ENCODE peak calls at places on chromosomes 6 and 20, in four cellular contexts. G, H, L and O are unnamed samples.

GRCh38 chr20:63054695-63055240 is 48.0 kb upstream of the BHLHE23 start:
- DNase-seq in L (no peak), H (no peak), G (no peak), O (no peak)

GRCh38 chr6:163955131-163955530 is 540.6 kb downstream of the QKI start:
- DNase-seq in G (no peak), H (no peak), L (no peak), O (no peak)

GRCh38 chr6:168418631-168419250 is 22.2 kb upstream of the SMOC2 start:
- DNase-seq in H (no peak), G (no peak), L (no peak), O (no peak)

GRCh38 chr20:10771435-10772140 is 97.8 kb upstream of the JAG1 start:
- DNase-seq in L (no peak), G (no peak), H (no peak), O (no peak)

GRCh38 chr6:135819665-135820064 is 31.8 kb upstream of the PDE7B start:
- DNase-seq in G (no peak), L (no peak), H (no peak), O (no peak)

GRCh38 chr6:169858935-169859351 is 107.5 kb downstream of the ERMARD start:
- DNase-seq in L (no peak), G (peak), H (no peak), O (no peak)

GRCh38 chr6:144219056-144219685 is 66.0 kb upstream of the UTRN start:
- DNase-seq in G (peak), H (no peak), L (no peak), O (no peak)

GRCh38 chr20:62804632-62805364 is at the start of gene OGFR:
- DNase-seq in L (peak), H (peak), G (peak), O (no peak)

GRCh38 chr6:144008501-144009245 is 614 bp upstream of the PLAGL1 start:
- DNase-seq in G (no peak), L (no peak), H (no peak), O (no peak)

GRCh38 chr20:36018208-36018988 is 50.0 kb downstream of the CNBD2 start:
- DNase-seq in L (no peak), H (no peak), G (no peak), O (no peak)

GRCh38 chr6:146968041-146968760 is 236.0 kb upstream of the STXBP5 start:
- DNase-seq in G (peak), L (no peak), H (no peak), O (no peak)

GRCh38 chr6:135936606-135937005 is 85.1 kb downstream of the PDE7B start:
- DNase-seq in H (no peak), L (no peak), G (peak), O (no peak)

GRCh38 chr6:53986721-53987526 is 124.3 kb upstream of the MLIP start:
- DNase-seq in H (no peak), L (no peak), G (peak), O (no peak)

GRCh38 chr6:151379933-151380847 is 11.2 kb downstream of the ZBTB2 start:
- DNase-seq in L (no peak), H (peak), G (no peak), O (no peak)

GRCh38 chr20:48219306-48219705 is 434.0 kb upstream of the SULF2 start:
- DNase-seq in L (no peak), G (no peak), H (no peak), O (no peak)

GRCh38 chr20:58891686-58892125 is 39.2 kb downstream of the GNAS start:
- DNase-seq in H (peak), L (no peak), G (peak), O (no peak)

DNA sequence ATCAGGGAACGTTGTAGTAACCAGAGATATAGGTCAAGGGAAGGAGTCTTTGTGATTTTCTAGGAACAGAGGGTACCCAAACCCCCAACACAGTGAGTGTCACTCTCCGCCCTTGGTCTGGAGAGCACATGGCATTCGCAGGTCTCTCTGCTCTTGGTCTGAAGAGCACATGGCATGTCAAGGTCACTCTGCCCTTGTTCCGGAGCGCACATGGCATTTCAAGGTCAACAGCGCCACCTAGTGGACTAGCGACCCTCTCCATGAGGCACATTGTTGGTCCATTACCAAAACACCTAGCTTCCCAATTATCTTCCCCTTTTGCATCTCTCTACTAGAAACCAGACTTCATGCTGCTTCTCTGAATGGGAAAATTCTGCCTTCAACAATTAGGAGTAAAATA is 260.0 kb downstream of the C6orf118 start:
- DNase-seq in G (no peak), L (no peak), H (peak), O (no peak)
- TF ChIP-seq CTCF in G (peak), L (no peak), H (peak), O (peak)

GRCh38 chr6:160417550-160417949 is 69.4 kb downstream of the SLC22A3 start:
- DNase-seq in L (no peak), H (no peak), G (no peak), O (no peak)
- TF ChIP-seq CTCF in L (no peak), H (no peak), G (no peak), O (no peak)

GRCh38 chr6:161429921-161430490 is 156.1 kb upstream of the AGPAT4 start:
- DNase-seq in L (no peak), H (no peak), G (no peak), O (no peak)
- TF ChIP-seq CTCF in L (no peak), H (no peak), G (peak), O (no peak)

GRCh38 chr6:35774116-35774794 is 2.1 kb upstream of the CLPSL2 start:
- DNase-seq in L (no peak), H (no peak), G (no peak), O (no peak)

GRCh38 chr6:35777356-35778102 is 1.1 kb downstream of the CLPSL2 start:
- DNase-seq in G (no peak), H (no peak), L (no peak), O (no peak)

GRCh38 chr6:35775031-35775430 is 1.4 kb upstream of the CLPSL2 start:
- DNase-seq in L (no peak), G (no peak), H (no peak), O (no peak)

GRCh38 chr6:35778437-35778836 is 2.0 kb downstream of the CLPSL2 start:
- DNase-seq in G (no peak), H (no peak), L (no peak), O (no peak)

DNA sequence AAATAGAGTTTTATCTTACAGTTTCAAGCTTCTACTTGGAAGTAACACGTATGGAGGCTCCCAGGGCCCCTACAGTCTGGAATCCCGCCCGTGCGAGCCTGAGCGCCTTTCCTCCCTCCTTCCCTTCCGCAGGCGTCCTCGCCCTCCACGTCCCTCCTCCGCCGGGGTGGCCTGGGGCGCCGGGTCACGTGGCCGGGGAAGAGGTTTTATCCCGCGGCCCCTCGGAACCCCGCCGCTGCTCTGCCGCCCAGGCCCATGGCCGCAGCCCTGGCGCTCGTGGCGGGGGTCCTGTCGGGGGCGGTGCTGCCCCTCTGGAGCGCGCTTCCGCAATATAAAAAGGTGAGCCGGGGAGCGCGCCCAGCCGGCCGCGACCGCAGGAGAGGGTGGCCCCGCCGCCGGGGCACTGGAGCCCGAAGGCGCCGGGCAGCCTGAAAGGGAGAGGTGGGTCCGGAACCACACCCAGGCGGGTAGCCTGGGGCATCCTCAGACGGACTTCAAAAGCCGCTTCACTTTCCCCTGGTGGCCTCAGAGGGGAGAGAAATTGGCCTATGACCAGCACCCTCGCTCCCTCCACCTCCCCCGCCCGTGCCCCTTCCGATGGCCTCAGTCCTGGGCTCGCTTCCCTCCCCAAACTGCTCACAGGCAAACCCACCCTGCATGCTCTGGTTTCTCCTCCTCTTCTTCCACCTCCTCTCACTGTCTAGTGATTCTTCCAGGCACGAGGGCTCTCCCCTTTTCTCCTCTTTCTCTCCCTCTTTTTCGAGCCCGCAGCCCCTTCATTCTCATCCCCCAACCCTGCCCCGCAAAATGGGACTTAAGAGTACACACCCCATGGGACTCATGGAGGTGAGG is at the start of gene CLPSL2:
- DNase-seq in H (peak), L (no peak), G (no peak), O (no peak)
- TF ChIP-seq CTCF in H (no peak), L (no peak), G (no peak), O (peak)

DNA sequence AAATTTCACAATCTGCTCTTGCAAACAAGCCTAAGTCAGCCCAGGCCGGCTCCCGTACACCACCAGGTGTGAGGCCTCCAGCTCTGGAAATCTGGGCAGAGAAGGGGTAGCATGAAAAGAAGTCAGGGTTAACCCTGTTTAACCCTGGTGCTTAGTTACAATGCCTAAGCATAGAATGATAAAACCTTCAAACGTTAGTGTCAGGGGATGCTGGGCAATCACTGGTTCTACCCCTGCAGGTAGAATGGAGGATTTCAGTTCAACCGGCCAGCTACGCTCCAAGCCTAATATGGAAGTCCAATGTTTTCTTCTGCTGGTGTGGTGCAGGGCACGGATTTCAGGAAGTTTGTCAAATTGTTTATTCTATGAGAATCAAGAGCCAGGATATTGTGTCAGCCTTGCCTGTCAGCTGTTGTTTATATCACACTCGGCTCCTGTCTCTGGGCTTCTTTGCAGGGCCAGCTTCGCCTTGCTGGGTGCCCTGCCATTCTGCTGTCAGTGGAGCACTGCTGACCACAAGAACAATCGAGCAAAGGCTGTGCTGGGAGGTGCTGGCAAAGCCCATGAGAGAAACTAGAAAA is 20.2 kb upstream of the CD93 start:
- DNase-seq in G (no peak), L (no peak), H (no peak), O (no peak)
- TF ChIP-seq CTCF in G (no peak), L (no peak), H (no peak), O (peak)

GRCh38 chr6:5078121-5078695 is 6.9 kb upstream of the PPP1R3G start:
- DNase-seq in G (no peak), L (no peak), H (no peak), O (no peak)
- TF ChIP-seq CTCF in G (no peak), L (no peak), H (no peak), O (no peak)

GRCh38 chr6:31712296-31712695 is 2.9 kb upstream of the LY6G6D start:
- DNase-seq in L (no peak), H (no peak), G (no peak), O (no peak)
- TF ChIP-seq CTCF in L (no peak), H (no peak), G (peak), O (no peak)

DNA sequence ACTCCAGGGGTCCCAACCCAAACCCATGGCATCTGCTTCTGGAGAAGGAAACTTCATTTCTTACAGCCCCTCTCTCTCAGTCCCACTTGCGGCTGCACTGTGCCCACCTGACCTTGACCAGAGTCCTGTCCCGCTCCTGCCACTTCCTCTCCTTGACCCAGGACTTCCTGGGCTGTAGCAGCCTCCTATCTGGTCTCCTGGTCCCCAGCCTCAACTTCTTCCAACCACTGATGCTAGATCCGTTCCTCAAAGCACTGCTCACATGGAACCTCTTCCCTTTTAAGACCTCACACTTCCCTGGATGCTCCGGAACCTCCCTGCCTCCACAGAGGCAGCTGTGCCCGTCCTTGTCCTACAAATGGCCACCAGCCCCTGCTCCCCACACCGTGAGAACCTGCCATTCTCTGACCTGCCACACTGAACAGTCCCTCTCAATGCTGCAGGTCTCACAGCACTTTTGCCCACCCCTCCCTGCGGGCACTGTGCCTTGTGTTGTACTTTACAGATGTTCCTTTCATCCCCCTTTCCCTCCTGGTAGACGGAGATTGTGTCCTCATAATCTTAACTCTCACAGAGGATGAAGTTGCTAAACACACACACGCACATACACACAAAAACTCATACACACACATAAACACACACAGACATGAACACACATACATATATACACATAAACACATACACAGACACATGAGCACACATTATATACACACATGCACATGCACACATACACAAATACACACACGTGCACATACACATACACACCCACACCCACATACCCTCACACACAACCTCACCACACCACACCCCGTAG is 59.6 kb upstream of the NXT1 start:
- DNase-seq in H (no peak), G (no peak), L (no peak), O (no peak)
- TF ChIP-seq CTCF in H (no peak), G (no peak), L (no peak), O (no peak)

GRCh38 chr20:32158351-32158750 is 48.8 kb downstream of the TM9SF4 start:
- DNase-seq in H (no peak), G (no peak), L (no peak), O (no peak)
- TF ChIP-seq CTCF in H (no peak), G (no peak), L (no peak), O (no peak)